ENCODE peak calls at places on chromosomes 4 and X, in nine cellular contexts. E is pulmonary artery endothelial cell; Z is NCI-H460; V is hypothalamus; J is PC-9; H is CD8-positive, alpha-beta T cell; X is T-helper 22 cell; G is GM12892; A is Kasumi-1. U is an unnamed sample.

GRCh38 chr4:23130845-23131244 is 438.1 kb downstream of the GBA3 start:
- DNase-seq in V (no peak), J (no peak), Z (no peak), G (no peak), X (no peak), H (no peak), E (no peak), A (no peak), U (no peak)

GRCh38 chr4:8205749-8206611 is 6.9 kb downstream of the SH3TC1 start:
- DNase-seq in J (no peak), A (peak), Z (no peak), X (no peak), H (no peak), V (no peak), E (no peak), G (no peak), U (no peak)

GRCh38 chr4:170047774-170048354 is 21.7 kb upstream of the MFAP3L start:
- DNase-seq in G (no peak), J (peak), E (peak), Z (peak), A (peak), X (no peak), H (no peak), V (peak), U (peak)

GRCh38 chr4:95701500-95701899 is 138.4 kb upstream of the PDHA2 start:
- DNase-seq in G (no peak), Z (no peak), E (peak), A (no peak), V (no peak), H (no peak), J (no peak), X (no peak), U (no peak)

GRCh38 chr4:5797866-5798265 is 86.9 kb downstream of the EVC start:
- DNase-seq in G (no peak), J (no peak), V (no peak), E (no peak), H (no peak), Z (no peak), X (no peak), A (no peak), U (no peak)

GRCh38 chr4:107283587-107284559 is 247.8 kb upstream of the DKK2 start:
- DNase-seq in X (no peak), H (no peak), V (no peak), J (peak), Z (no peak), E (no peak), A (no peak), G (no peak), U (no peak)

GRCh38 chrX:40346379-40346778 is 234.4 kb upstream of the ATP6AP2 start:
- DNase-seq in G (no peak), Z (no peak), E (no peak), J (no peak), V (no peak), A (no peak), H (no peak), X (no peak), U (no peak)

GRCh38 chrX:48948589-48948988 is 8.8 kb downstream of the OTUD5 start:
- DNase-seq in G (no peak), V (no peak), J (no peak), E (no peak), H (no peak), A (no peak), X (no peak), Z (no peak), U (no peak)

GRCh38 chr4:61437923-61438322 is 237.8 kb downstream of the ADGRL3 start:
- DNase-seq in X (no peak), E (no peak), A (no peak), G (no peak), V (no peak), Z (no peak), H (no peak), J (no peak), U (no peak)

GRCh38 chr4:175421506-175421905 is 390.6 kb downstream of the GPM6A start:
- DNase-seq in G (no peak), Z (peak), V (no peak), E (no peak), X (no peak), A (no peak), J (no peak), H (no peak), U (no peak)

GRCh38 chrX:110167952-110168451 is 149.9 kb downstream of the AMMECR1 start:
- DNase-seq in H (peak), Z (peak), X (peak), G (no peak), V (no peak), J (peak), A (peak), E (no peak), U (no peak)

GRCh38 chr4:52199574-52200338 is 148.7 kb downstream of the SPATA18 start:
- DNase-seq in G (no peak), J (no peak), A (no peak), V (no peak), Z (peak), E (no peak), H (no peak), X (no peak), U (no peak)

GRCh38 chr4:5365071-5366008 is 314.1 kb downstream of the STK32B start:
- DNase-seq in V (peak), H (no peak), G (no peak), A (no peak), X (no peak), E (peak), Z (peak), J (peak), U (no peak)

GRCh38 chr4:7719354-7720174 is 220.1 kb downstream of the AFAP1 start:
- DNase-seq in H (peak), E (no peak), Z (peak), V (peak), G (peak), J (peak), X (no peak), A (peak), U (no peak)

GRCh38 chr4:163157157-163157556 is 9.5 kb downstream of the NAF1 start:
- DNase-seq in G (no peak), J (no peak), Z (no peak), H (no peak), X (no peak), E (no peak), A (no peak), V (no peak), U (no peak)

GRCh38 chr4:25180524-25181131 is 20.4 kb upstream of the SEPSECS start:
- DNase-seq in X (no peak), J (peak), V (no peak), H (no peak), A (peak), Z (peak), G (no peak), E (peak), U (peak)

GRCh38 chrX:3659761-3660160 is 53.7 kb downstream of the PRKX start:
- DNase-seq in J (no peak), G (no peak), E (no peak), H (no peak), V (no peak), Z (no peak), X (no peak), A (no peak), U (no peak)

GRCh38 chr4:145231906-145232700 is 51.7 kb upstream of the OTUD4 start:
- DNase-seq in J (no peak), G (no peak), Z (no peak), H (no peak), X (no peak), V (no peak), E (no peak), A (no peak), U (no peak)

GRCh38 chrX:1178580-1179057 is 33.8 kb downstream of the CRLF2 start:
- DNase-seq in J (no peak), X (no peak), Z (no peak), A (peak), V (no peak), E (no peak), H (no peak), G (no peak), U (no peak)

GRCh38 chr4:128310266-128310697 is 22.7 kb upstream of the PGRMC2 start:
- DNase-seq in J (no peak), E (no peak), Z (peak), G (no peak), H (no peak), V (peak), X (no peak), A (no peak), U (peak)

GRCh38 chr4:2799971-2800690 is 7.2 kb downstream of the SH3BP2 start:
- DNase-seq in X (no peak), V (no peak), A (no peak), Z (no peak), G (no peak), E (no peak), H (no peak), J (peak), U (peak)

GRCh38 chr4:101177146-101177545 is 170.2 kb downstream of the PPP3CA start:
- DNase-seq in A (no peak), H (no peak), X (no peak), V (no peak), J (no peak), E (peak), G (no peak), Z (no peak), U (no peak)